ENCODE peak calls at places on chromosome 17, in nine cellular contexts. K, H, Y, L, X, I, T, D and R are unnamed samples.

GRCh38 chr17:73644145-73645049 is at the start of gene SDK2:
- DNase-seq in K (no peak), H (no peak), D (peak; percentile 67), L (no peak), I (no peak), X (no peak), Y (peak; percentile 61), T (peak; percentile 61), R (no peak)

GRCh38 chr17:80899402-80900268 is 92.0 kb upstream of the CHMP6 start:
- DNase-seq in D (peak; percentile 74), T (peak; percentile 47), I (no peak), K (peak; percentile 3), Y (peak; percentile 51), L (peak; percentile 51), X (no peak), H (peak; percentile 40), R (no peak)

GRCh38 chr17:42193216-42194132 is 820 bp downstream of the GHDC start:
- DNase-seq in Y (no peak), I (no peak), H (no peak), K (no peak), D (no peak), L (no peak), T (no peak), X (no peak), R (no peak)

GRCh38 chr17:44376124-44376523 is 12.5 kb upstream of the FAM171A2 start:
- DNase-seq in K (no peak), L (peak; percentile 23), Y (peak; percentile 60), D (peak; percentile 54), H (no peak), T (peak; percentile 47), X (no peak), I (no peak), R (no peak)

GRCh38 chr17:35170968-35171771 is 23.0 kb downstream of the SLC35G3 start:
- DNase-seq in H (no peak), D (peak; percentile 30), K (peak; percentile 15), T (no peak), L (peak; percentile 37), X (no peak), Y (no peak), I (no peak), R (no peak)

GRCh38 chr17:72616457-72616856 is 476.0 kb downstream of the SLC39A11 start:
- DNase-seq in I (no peak), T (no peak), L (no peak), Y (peak; percentile 44), K (no peak), H (no peak), X (no peak), D (no peak), R (no peak)

GRCh38 chr17:19238167-19238505 is 970 bp downstream of the EPN2 start:
- DNase-seq in D (peak; percentile 82), K (no peak), T (peak; percentile 41), I (peak; percentile 43), L (peak; percentile 41), X (peak; percentile 76), H (no peak), Y (peak; percentile 65), R (peak; percentile 66)

GRCh38 chr17:80348551-80349436 is 66.2 kb upstream of the ENDOV start:
- DNase-seq in K (no peak), I (no peak), T (no peak), X (no peak), Y (no peak), L (peak; percentile 6), H (no peak), D (peak; percentile 52), R (no peak)

GRCh38 chr17:30716461-30717289 is 107.8 kb downstream of the CRLF3 start:
- DNase-seq in H (no peak), K (no peak), X (peak; percentile 46), T (no peak), Y (no peak), L (no peak), D (peak; percentile 37), I (peak; percentile 18), R (no peak)

GRCh38 chr17:66492500-66493123 is 190.2 kb downstream of the PRKCA start:
- DNase-seq in Y (no peak), X (no peak), I (no peak), L (no peak), H (no peak), T (no peak), K (no peak), D (no peak), R (no peak)

GRCh38 chr17:32943647-32944191 is 15.8 kb downstream of the TMEM98 start:
- DNase-seq in D (no peak), T (no peak), K (no peak), Y (no peak), X (no peak), I (no peak), H (no peak), L (no peak), R (no peak)

GRCh38 chr17:16962804-16963203 is 9.1 kb downstream of the TNFRSF13B start:
- DNase-seq in D (peak; percentile 34), H (no peak), T (no peak), X (no peak), L (no peak), I (no peak), Y (no peak), K (no peak), R (peak; percentile 32)

GRCh38 chr17:68197997-68198930 is 49.6 kb upstream of the AMZ2 start:
- DNase-seq in L (no peak), T (peak; percentile 15), Y (peak; percentile 16), D (no peak), H (peak; percentile 0), X (no peak), K (no peak), I (no peak), R (no peak)

GRCh38 chr17:21689604-21690003 is 2.7 kb upstream of the KCNJ18 start:
- DNase-seq in T (no peak), D (peak; percentile 56), L (no peak), K (peak; percentile 85), Y (no peak), H (no peak), X (no peak), I (peak; percentile 50), R (no peak)

GRCh38 chr17:39679521-39680192 is 8.2 kb downstream of the PGAP3 start:
- DNase-seq in L (no peak), I (no peak), D (no peak), H (no peak), Y (no peak), T (no peak), X (no peak), K (no peak), R (no peak)

GRCh38 chr17:56217921-56218320 is 64.6 kb downstream of the ANKFN1 start:
- DNase-seq in H (no peak), L (no peak), D (no peak), I (no peak), X (no peak), K (no peak), T (no peak), Y (no peak), R (no peak)

GRCh38 chr17:17922198-17922901 is 49.9 kb downstream of the TOM1L2 start:
- DNase-seq in T (peak; percentile 28), I (peak; percentile 40), K (no peak), X (no peak), D (no peak), Y (no peak), H (no peak), L (peak; percentile 76), R (no peak)

GRCh38 chr17:75694536-75694935 is 26.7 kb upstream of the ITGB4 start:
- DNase-seq in I (no peak), X (no peak), K (no peak), D (no peak), L (no peak), T (no peak), H (no peak), Y (no peak), R (no peak)

GRCh38 chr17:82241926-82242697 is 13.3 kb downstream of the SLC16A3 start:
- DNase-seq in D (no peak), K (no peak), Y (no peak), T (no peak), X (no peak), L (no peak), H (no peak), I (no peak), R (peak; percentile 48)

GRCh38 chr17:3592216-3592860 is 16.9 kb downstream of the TRPV1 start:
- DNase-seq in D (no peak), K (no peak), T (no peak), H (no peak), L (no peak), Y (no peak), I (no peak), X (no peak), R (no peak)

GRCh38 chr17:2067559-2067958 is 12.7 kb downstream of the HIC1 start:
- DNase-seq in D (no peak), L (no peak), K (no peak), I (no peak), T (no peak), X (no peak), Y (no peak), H (peak; percentile 18), R (no peak)

GRCh38 chr17:18326572-18326971 is 11.5 kb downstream of the SMCR8 start:
- DNase-seq in X (no peak), I (no peak), Y (no peak), L (no peak), T (no peak), H (no peak), K (no peak), D (no peak), R (no peak)

GRCh38 chr17:60103957-60104356 is 25.2 kb upstream of the HEATR6 start:
- DNase-seq in H (no peak), X (no peak), I (no peak), L (no peak), T (no peak), D (no peak), Y (no peak), K (no peak), R (peak; percentile 17)

GRCh38 chr17:38617074-38617860 is 11.5 kb upstream of the SRCIN1 start:
- DNase-seq in I (no peak), T (no peak), K (no peak), D (peak; percentile 62), Y (no peak), L (no peak), H (peak; percentile 84), X (no peak), R (no peak)

GRCh38 chr17:3026125-3026855 is 37.1 kb downstream of the OR1D5 start:
- DNase-seq in I (no peak), T (no peak), L (no peak), D (no peak), X (peak; percentile 38), Y (no peak), K (no peak), H (no peak), R (no peak)

GRCh38 chr17:59941131-59941530 is 23.4 kb downstream of the RNFT1 start:
- DNase-seq in I (no peak), Y (no peak), L (no peak), D (no peak), X (no peak), T (no peak), K (no peak), H (no peak), R (no peak)

GRCh38 chr17:57144567-57144966 is 59.5 kb downstream of the AKAP1 start:
- DNase-seq in D (no peak), I (no peak), L (no peak), Y (no peak), X (no peak), T (no peak), H (no peak), K (no peak), R (no peak)

GRCh38 chr17:43940630-43941029 is 1.6 kb downstream of the PPY start:
- DNase-seq in K (no peak), Y (peak; percentile 77), D (peak; percentile 77), L (peak; percentile 37), I (no peak), T (peak; percentile 80), H (no peak), X (no peak), R (no peak)

GRCh38 chr17:13601317-13601775 is 383 bp downstream of the HS3ST3A1 start:
- DNase-seq in Y (peak; percentile 67), T (no peak), L (no peak), K (no peak), H (no peak), X (no peak), I (no peak), D (peak; percentile 79), R (no peak)

GRCh38 chr17:50189396-50190277 is 11.8 kb downstream of the COL1A1 start:
- DNase-seq in D (no peak), I (peak; percentile 22), X (no peak), H (no peak), L (no peak), T (no peak), Y (no peak), K (no peak), R (no peak)

GRCh38 chr17:40846515-40847155 is 20.4 kb downstream of the KRT12 start:
- DNase-seq in L (no peak), X (no peak), H (no peak), D (peak; percentile 19), K (no peak), T (no peak), Y (no peak), I (no peak), R (no peak)